ENCODE peak calls at places on chromosomes 11 and 22, in seven cellular contexts. Z, A, X, T, E, Y and U are unnamed samples.

GRCh38 chr22:48491451-48491941 is 1336.2 kb downstream of the BRD1 start:
- DNase-seq in Z (no peak), A (no peak), X (no peak), T (no peak), E (no peak), Y (no peak), U (no peak)

GRCh38 chr11:77086521-77087472 is 15.8 kb upstream of the OMP start:
- DNase-seq in Z (peak; percentile 39), A (no peak), X (no peak), T (no peak), E (no peak), Y (no peak), U (no peak)

GRCh38 chr11:96075532-96075959 is 151.6 kb upstream of the MTMR2 start:
- DNase-seq in Z (no peak), A (no peak), X (no peak), T (no peak), E (no peak), Y (no peak), U (peak; percentile 74)

GRCh38 chr11:86193297-86194095 is 51.1 kb upstream of the EED start:
- DNase-seq in Z (peak; percentile 76), A (peak; percentile 86), X (peak; percentile 89), T (peak; percentile 33), E (peak; percentile 35), Y (peak; percentile 72), U (peak; percentile 78)

GRCh38 chr11:87778341-87778740 is 396.9 kb downstream of the RAB38 start:
- DNase-seq in Z (no peak), A (peak; percentile 12), X (no peak), T (no peak), E (peak; percentile 22), Y (no peak), U (no peak)

GRCh38 chr22:43921361-43921760 is 2.2 kb upstream of the PNPLA3 start:
- DNase-seq in Z (peak; percentile 44), A (peak; percentile 52), X (no peak), T (no peak), E (no peak), Y (no peak), U (no peak)

GRCh38 chr22:42747701-42748513 is 27.2 kb upstream of the A4GALT start:
- DNase-seq in Z (peak; percentile 74), A (no peak), X (no peak), T (no peak), E (peak; percentile 57), Y (no peak), U (no peak)

GRCh38 chr11:108597736-108598355 is 4.3 kb upstream of the EXPH5 start:
- DNase-seq in Z (no peak), A (no peak), X (no peak), T (no peak), E (no peak), Y (no peak), U (no peak)

GRCh38 chr22:36147196-36147788 is 13.3 kb downstream of the APOL3 start:
- DNase-seq in Z (no peak), A (no peak), X (no peak), T (no peak), E (no peak), Y (peak; percentile 38), U (no peak)

GRCh38 chr22:45717787-45718186 is 46.2 kb downstream of the ATXN10 start:
- DNase-seq in Z (no peak), A (no peak), X (no peak), T (no peak), E (no peak), Y (no peak), U (no peak)

GRCh38 chr11:47099213-47099917 is 77.3 kb downstream of the ARFGAP2 start:
- DNase-seq in Z (peak; percentile 76), A (no peak), X (no peak), T (no peak), E (no peak), Y (peak; percentile 39), U (no peak)

GRCh38 chr11:67105964-67106363 is 13.1 kb upstream of the KDM2A start:
- DNase-seq in Z (no peak), A (no peak), X (no peak), T (no peak), E (no peak), Y (no peak), U (no peak)

GRCh38 chr11:67099841-67100324 is 19.2 kb upstream of the KDM2A start:
- DNase-seq in Z (no peak), A (no peak), X (no peak), T (no peak), E (no peak), Y (no peak), U (peak; percentile 63)

GRCh38 chr11:67098799-67099198 is 20.3 kb upstream of the KDM2A start:
- DNase-seq in Z (no peak), A (no peak), X (no peak), T (no peak), E (no peak), Y (no peak), U (no peak)

DNA sequence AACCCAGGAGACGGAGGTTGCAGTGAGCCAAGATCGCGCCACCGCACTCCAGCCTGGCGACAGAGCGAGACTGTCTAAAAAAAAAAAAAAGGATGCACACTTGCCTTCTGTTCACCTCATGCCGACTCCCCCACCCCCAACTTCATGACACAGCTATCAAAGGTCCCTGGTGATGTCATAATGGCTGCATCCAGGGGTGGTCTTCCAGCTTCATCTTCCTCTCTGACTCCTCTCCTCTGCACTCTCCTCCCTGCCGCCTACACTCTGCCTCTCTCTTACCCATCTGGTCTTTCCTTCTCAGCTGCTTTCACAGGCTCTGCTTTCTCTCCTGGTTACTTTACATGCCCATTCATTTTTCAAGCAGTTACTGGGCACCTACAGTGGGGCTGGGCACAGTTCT is 16.4 kb upstream of the KDM2A start:
- DNase-seq in Z (no peak), A (no peak), X (no peak), T (no peak), E (no peak), Y (no peak), U (no peak)
- TF ChIP-seq YY1 in Z (no peak), A (no peak), X (no peak), T (no peak), E (no peak), Y (no peak), U (no peak)

GRCh38 chr11:1567052-1567720 is 4.9 kb downstream of the DUSP8 start:
- DNase-seq in Z (no peak), A (no peak), X (no peak), T (no peak), E (no peak), Y (no peak), U (no peak)

GRCh38 chr11:1567721-1568100 is 4.4 kb downstream of the DUSP8 start:
- DNase-seq in Z (no peak), A (no peak), X (no peak), T (no peak), E (no peak), Y (peak; percentile 25), U (no peak)

GRCh38 chr11:1569251-1569780 is 2.8 kb downstream of the DUSP8 start:
- DNase-seq in Z (no peak), A (no peak), X (no peak), T (no peak), E (no peak), Y (no peak), U (no peak)

GRCh38 chr11:1570001-1570453 is 2.0 kb downstream of the DUSP8 start:
- DNase-seq in Z (peak; percentile 25), A (no peak), X (no peak), T (no peak), E (no peak), Y (peak; percentile 24), U (no peak)

DNA sequence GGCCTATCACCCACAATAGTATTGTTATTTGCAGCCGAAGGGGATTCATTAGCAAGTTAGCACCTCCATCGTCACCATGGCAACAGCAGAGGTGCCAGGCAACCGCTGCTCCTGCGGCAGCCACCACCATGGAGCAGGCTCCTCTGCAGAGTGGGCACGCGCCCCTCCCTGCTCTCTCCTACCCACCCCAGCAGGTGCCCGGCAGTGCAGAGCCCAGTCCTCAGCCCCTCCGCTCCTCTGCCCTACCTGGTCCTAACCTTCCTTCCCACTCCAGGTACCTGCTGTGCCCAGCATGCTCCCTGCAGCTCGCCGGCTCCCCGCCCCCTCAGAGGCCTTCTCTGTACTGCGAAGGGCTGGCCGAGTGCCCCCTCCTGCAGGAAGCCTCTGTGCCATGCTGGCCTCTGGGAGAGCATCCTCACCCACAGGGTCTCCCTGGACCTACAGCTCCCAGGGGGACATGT is 3.6 kb downstream of the DUSP8 start:
- DNase-seq in Z (no peak), A (no peak), X (no peak), T (no peak), E (peak; percentile 56), Y (peak; percentile 34), U (no peak)
- TF ChIP-seq YY1 in Z (no peak), A (no peak), X (no peak), T (no peak), E (no peak), Y (no peak), U (no peak)

DNA sequence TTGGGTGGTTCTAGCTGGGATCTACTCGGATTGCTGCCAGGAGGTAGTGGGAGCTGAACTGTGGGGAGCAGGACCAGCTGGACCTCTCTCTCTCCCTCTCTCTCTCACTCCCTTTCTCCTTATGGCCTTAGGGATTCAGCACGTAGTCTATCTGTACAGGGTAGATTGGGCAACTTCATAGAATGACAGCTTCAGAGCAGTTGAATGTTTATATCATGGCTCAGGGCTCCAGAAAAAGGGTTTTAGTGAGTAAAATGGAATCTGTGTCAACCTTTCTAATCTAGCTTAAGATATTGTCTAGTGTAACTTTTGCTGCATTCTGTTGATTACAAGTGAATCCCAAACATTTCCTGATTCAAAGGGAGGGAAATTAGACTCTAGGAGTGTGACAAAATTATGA is 127.7 kb upstream of the PDGFD start:
- DNase-seq in Z (no peak), A (no peak), X (no peak), T (no peak), E (no peak), Y (no peak), U (no peak)
- TF ChIP-seq YY1 in Z (no peak), A (no peak), X (no peak), T (no peak), E (no peak), Y (no peak), U (no peak)

DNA sequence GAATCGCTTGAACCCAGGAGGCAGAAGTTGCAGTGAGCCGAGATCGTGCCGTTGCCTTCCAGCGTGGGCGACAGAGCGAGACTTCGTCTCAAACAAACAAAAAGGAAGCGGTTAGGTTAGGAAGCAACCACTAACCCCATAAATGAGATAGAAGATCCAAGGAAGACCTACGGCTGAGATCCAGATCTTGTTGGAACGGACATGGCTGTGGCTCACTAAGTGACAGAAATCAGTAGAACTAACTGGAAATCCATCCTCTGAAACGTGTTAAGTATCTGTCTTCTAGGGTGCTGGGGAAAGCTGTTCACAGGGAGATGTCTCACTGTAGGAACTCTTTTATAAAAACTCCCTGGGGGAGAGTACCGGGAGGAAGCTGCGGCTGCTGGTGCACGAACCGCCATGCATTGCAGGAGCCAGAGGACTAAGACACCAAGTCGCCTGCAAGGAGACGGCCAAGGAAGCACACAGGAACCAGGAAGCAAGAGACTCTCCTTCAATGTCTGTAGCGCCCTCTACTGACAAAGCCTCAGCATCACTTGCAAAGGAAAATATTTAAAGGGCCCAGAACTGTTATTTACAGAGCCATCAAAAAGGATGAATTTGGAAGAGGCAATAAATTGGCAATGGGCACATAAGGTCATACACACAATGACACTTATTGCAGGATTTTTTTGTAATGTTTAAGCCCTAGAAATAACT is 16.9 kb upstream of the SPTY2D1 start:
- DNase-seq in Z (peak; percentile 49), A (peak; percentile 69), X (peak; percentile 66), T (peak; percentile 31), E (peak; percentile 43), Y (peak; percentile 16), U (peak; percentile 20)
- TF ChIP-seq YY1 in Z (no peak), A (no peak), X (no peak), T (peak; percentile 57), E (no peak), Y (no peak), U (no peak)